ENCODE peak calls at places on chromosomes 12 and 14, in five cellular contexts. B is A549, I is tibial nerve, H is heart left ventricle, R is transverse colon. O is an unnamed sample.
A peak's percentile ranks its signal among the peaks of the same experiment; 100 is the strongest.

GRCh38 chr12:104588048-104588942 is 131.5 kb downstream of the CHST11 start:
- DNase-seq in B (peak; percentile 86), R (no peak), I (no peak), H (no peak), O (no peak)

GRCh38 chr12:11186837-11187236 is at the start of gene TAS2R42:
- DNase-seq in I (no peak), H (no peak), B (no peak), R (no peak), O (no peak)

GRCh38 chr12:2739832-2740641 is 54.7 kb upstream of the FKBP4 start:
- DNase-seq in I (peak; percentile 22), B (peak; percentile 44), H (no peak), R (peak; percentile 19), O (no peak)

GRCh38 chr12:76444408-76444984 is 96.3 kb upstream of the BBS10 start:
- DNase-seq in B (no peak), H (no peak), R (no peak), I (no peak), O (no peak)

GRCh38 chr14:65462411-65462810 is 49.9 kb downstream of the FUT8 start:
- DNase-seq in H (no peak), B (no peak), R (no peak), I (no peak), O (no peak)

GRCh38 chr12:88578821-88579518 is 1.3 kb downstream of the KITLG start:
- DNase-seq in B (peak; percentile 52), H (no peak), I (peak; percentile 13), R (peak; percentile 43), O (peak; percentile 31)

GRCh38 chr14:104428333-104428851 is 151.2 kb upstream of the C14orf180 start:
- DNase-seq in H (no peak), B (no peak), R (no peak), I (no peak), O (peak; percentile 46)

GRCh38 chr14:31297112-31297511 is 89.5 kb upstream of the HECTD1 start:
- DNase-seq in I (no peak), B (no peak), R (no peak), H (no peak), O (no peak)

GRCh38 chr12:44441155-44441554 is 435.0 kb downstream of the NELL2 start:
- DNase-seq in H (no peak), I (no peak), B (no peak), R (no peak), O (no peak)

GRCh38 chr12:89710873-89711179 is 2.2 kb upstream of the ATP2B1 start:
- DNase-seq in R (no peak), B (no peak), H (no peak), I (no peak), O (no peak)

GRCh38 chr12:51863921-51864700 is 15.6 kb upstream of the FIGNL2 start:
- DNase-seq in I (no peak), B (no peak), H (no peak), R (no peak), O (no peak)

GRCh38 chr14:91980157-91980556 is 32.7 kb upstream of the FBLN5 start:
- DNase-seq in H (no peak), I (no peak), B (peak; percentile 76), R (no peak), O (no peak)

GRCh38 chr14:32258574-32258973 is 55.5 kb upstream of the RNU6-8 start:
- DNase-seq in H (no peak), I (no peak), R (no peak), B (no peak), O (no peak)

GRCh38 chr14:80434574-80435321 is 223.4 kb upstream of the DIO2 start:
- DNase-seq in H (no peak), B (peak; percentile 70), R (no peak), I (no peak), O (no peak)

GRCh38 chr14:54108481-54109471 is 152.2 kb upstream of the BMP4 start:
- DNase-seq in H (no peak), R (no peak), B (peak; percentile 17), I (no peak), O (no peak)

GRCh38 chr12:18262514-18262913 is 1.2 kb downstream of the PIK3C2G start:
- DNase-seq in H (no peak), B (no peak), R (no peak), I (no peak), O (no peak)

GRCh38 chr14:21833836-21834235 is 160.2 kb upstream of the OR4E1 start:
- DNase-seq in I (no peak), B (no peak), R (no peak), H (no peak), O (no peak)

GRCh38 chr14:102544745-102545460 is 35.3 kb upstream of the ANKRD9 start:
- DNase-seq in R (peak; percentile 78), B (no peak), I (no peak), H (no peak), O (no peak)

GRCh38 chr12:95385246-95385645 is 88.7 kb upstream of the METAP2 start:
- DNase-seq in H (no peak), B (no peak), I (peak; percentile 15), R (no peak), O (no peak)

GRCh38 chr12:2161478-2161877 is 108.7 kb downstream of the CACNA1C start:
- DNase-seq in R (peak; percentile 64), H (peak; percentile 78), I (peak; percentile 77), B (no peak), O (peak; percentile 32)

GRCh38 chr12:46535907-46536306 is 163.3 kb upstream of the SLC38A2 start:
- DNase-seq in R (no peak), I (no peak), B (peak; percentile 24), H (no peak), O (no peak)

GRCh38 chr14:85437143-85437542 is 92.8 kb upstream of the FLRT2 start:
- DNase-seq in R (no peak), I (no peak), B (peak; percentile 88), H (no peak), O (no peak)

GRCh38 chr14:100708349-100709217 is 18.1 kb upstream of the DLK1 start:
- DNase-seq in B (no peak), R (peak; percentile 56), H (peak; percentile 48), I (peak; percentile 7), O (no peak)

DNA sequence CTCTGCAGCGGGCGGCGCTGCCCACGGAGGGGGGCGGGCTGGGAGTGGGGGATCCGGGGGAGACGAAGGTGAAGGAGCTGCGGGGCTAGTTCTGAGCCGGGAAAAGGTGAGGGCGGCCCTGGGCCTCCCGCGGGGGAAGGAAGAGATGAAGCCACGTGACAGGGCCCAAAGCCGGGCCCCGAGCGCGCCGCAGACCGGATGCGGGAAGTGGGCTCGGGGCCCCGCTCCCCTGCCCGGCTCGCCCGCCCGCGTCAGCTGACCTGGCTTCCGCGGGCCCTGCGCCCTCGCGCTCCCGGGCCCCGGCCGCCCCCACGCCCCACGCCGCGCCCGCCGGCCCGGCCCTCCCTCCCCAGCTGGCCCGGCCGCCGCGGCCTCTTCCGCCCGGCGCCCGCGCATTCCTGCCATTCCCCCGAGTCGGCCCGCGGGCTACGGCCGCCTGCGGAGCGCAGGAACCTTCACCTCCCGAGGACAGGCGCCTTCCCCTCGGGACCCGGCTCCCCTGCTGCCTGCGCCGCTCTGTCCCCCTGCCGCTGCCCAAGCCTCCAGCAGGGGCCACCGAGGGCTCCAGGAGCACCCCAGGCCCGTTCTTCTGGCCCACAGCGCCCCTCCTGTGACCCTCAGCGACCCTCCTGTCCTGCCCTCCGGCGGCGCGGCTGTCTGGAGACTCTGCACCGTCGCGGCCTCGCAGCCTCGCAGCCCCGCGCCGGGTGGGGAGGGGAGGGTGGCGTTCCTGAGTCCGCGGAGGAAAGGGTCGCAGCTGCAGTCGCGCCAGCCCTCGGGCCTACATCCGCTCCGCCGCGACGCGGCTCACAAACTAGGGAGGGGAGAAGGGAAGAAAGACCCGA is 20.4 kb downstream of the NINJ2 start:
- DNase-seq in I (peak; percentile 39), H (peak; percentile 83), B (peak; percentile 83), R (peak; percentile 84), O (peak; percentile 96)
- TF ChIP-seq POLR2A in I (peak; percentile 35), H (peak; percentile 28), B (peak; percentile 24), R (peak; percentile 64), O (peak; percentile 82)

GRCh38 chr12:100164153-100164704 is 21.6 kb upstream of the BLTP3B start:
- DNase-seq in R (no peak), I (no peak), H (no peak), B (no peak), O (no peak)
- H3K27ac ChIP-seq in R (peak overlapping the region; percentile 83), I (no peak overlapping the region), H (no peak overlapping the region), B (peak overlapping the region; percentile 69), O (no peak overlapping the region)

DNA sequence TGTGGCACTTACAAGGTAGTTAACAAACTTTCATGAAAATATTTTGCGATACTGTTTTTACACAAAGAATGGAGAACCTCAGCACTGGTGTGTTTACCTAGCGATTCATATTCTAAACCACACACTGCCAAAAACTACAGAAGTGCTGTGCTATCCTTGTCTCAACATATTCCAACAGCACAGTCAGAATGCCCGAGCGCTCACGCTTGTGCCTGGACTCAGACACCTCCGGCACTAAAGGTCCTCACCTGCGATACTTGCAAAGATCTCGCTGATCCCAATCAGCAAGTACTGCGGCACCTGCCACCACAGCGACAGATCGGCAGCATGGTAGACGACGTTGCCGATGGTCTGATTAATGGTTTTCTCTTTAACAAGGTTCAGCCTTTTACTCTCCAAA is 23.2 kb downstream of the SLC15A4 start:
- DNase-seq in B (no peak), R (no peak), I (no peak), H (no peak), O (no peak)
- TF ChIP-seq POLR2A in B (no peak), R (no peak), I (no peak), H (no peak), O (no peak)

DNA sequence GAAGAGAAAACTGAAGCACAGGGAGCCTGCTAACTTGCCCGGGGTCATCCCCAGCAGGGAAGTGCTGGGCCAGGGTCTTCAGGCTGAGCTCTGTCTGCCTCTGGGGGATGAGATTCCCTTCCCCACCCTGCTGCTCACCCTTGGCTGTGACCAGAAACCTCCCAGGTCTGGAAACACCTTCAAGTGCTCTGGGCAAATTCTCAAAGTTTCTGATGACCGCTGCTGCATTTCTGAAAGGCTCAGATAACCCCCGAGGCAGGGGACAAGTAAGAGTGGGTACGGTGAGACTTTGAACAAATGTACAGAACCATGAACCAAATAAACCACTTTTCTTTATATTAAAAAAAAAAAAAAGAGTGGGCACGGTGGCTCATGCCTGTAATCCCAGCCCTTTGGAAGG is 41.3 kb downstream of the LTBP2 start:
- DNase-seq in I (no peak), H (no peak), R (no peak), B (no peak), O (no peak)
- H3K27ac ChIP-seq in I (no peak overlapping the region), H (peak overlapping the region; percentile 78), R (peak overlapping the region; percentile 72), B (peak overlapping the region; percentile 95), O (peak overlapping the region; percentile 62)

GRCh38 chr12:6208140-6208539 is 7.9 kb downstream of the CD9 start:
- DNase-seq in R (no peak), B (no peak), I (no peak), H (no peak), O (no peak)
- TF ChIP-seq POLR2A in R (no peak), B (no peak), I (no peak), H (no peak), O (no peak)